ENCODE peak calls at places on chromosomes 13 and 19, in four cellular contexts. Z, D, M and Q are unnamed samples.

GRCh38 chr19:31342926-31343325 is 6.3 kb downstream of the TSHZ3 start:
- DNase-seq in M (no peak), D (no peak), Z (no peak), Q (no peak)

GRCh38 chr19:45153339-45154063 is 7.3 kb downstream of the NKPD1 start:
- DNase-seq in M (peak; percentile 40), D (peak; percentile 78), Z (peak; percentile 77), Q (peak; percentile 72)

GRCh38 chr19:35005256-35005977 is 5.3 kb downstream of the GRAMD1A start:
- DNase-seq in M (no peak), D (no peak), Z (no peak), Q (no peak)

GRCh38 chr13:44844786-44845185 is 144.5 kb downstream of the NUFIP1 start:
- DNase-seq in Z (no peak), M (no peak), D (no peak), Q (no peak)

GRCh38 chr13:114015608-114016295 is 41.9 kb upstream of the C13orf46 start:
- DNase-seq in M (peak; percentile 50), Z (no peak), D (no peak), Q (no peak)

GRCh38 chr13:111519490-111520170 is 199.2 kb downstream of the TEX29 start:
- DNase-seq in D (no peak), Z (no peak), M (no peak), Q (peak; percentile 20)

GRCh38 chr13:55069746-55070145 is 2041.1 kb downstream of the OLFM4 start:
- DNase-seq in Z (no peak), M (no peak), D (no peak), Q (no peak)

GRCh38 chr19:31312004-31312403 is 37.2 kb downstream of the TSHZ3 start:
- DNase-seq in D (no peak), Z (no peak), M (no peak), Q (no peak)

GRCh38 chr13:79485014-79485441 is 4.1 kb downstream of the NDFIP2 start:
- DNase-seq in D (no peak), M (no peak), Z (no peak), Q (no peak)

GRCh38 chr13:21777813-21778212 is 106.9 kb downstream of the FGF9 start:
- DNase-seq in D (no peak), Z (no peak), M (no peak), Q (no peak)

GRCh38 chr19:36771275-36772231 is 1.1 kb downstream of the ZNF850 start:
- DNase-seq in Z (peak; percentile 1), D (peak; percentile 78), M (peak; percentile 48), Q (peak; percentile 84)

GRCh38 chr19:10286803-10287737 is at the start of gene ICAM4:
- DNase-seq in D (peak; percentile 71), Z (no peak), M (peak; percentile 90), Q (peak; percentile 76)

GRCh38 chr19:45990113-45990728 is 5.0 kb upstream of the CCDC61 start:
- DNase-seq in D (no peak), M (no peak), Z (no peak), Q (no peak)

GRCh38 chr19:1654178-1654792 is 1.9 kb upstream of the TCF3 start:
- DNase-seq in D (no peak), M (no peak), Z (no peak), Q (no peak)

GRCh38 chr13:66933994-66934393 is 296.1 kb downstream of the PCDH9 start:
- DNase-seq in Z (no peak), M (no peak), D (no peak), Q (no peak)

GRCh38 chr13:33446821-33447481 is 161.4 kb upstream of the STARD13 start:
- DNase-seq in D (no peak), M (no peak), Z (no peak), Q (no peak)

GRCh38 chr13:110499621-110500281 is 61.8 kb downstream of the RAB20 start:
- DNase-seq in D (no peak), Z (no peak), M (no peak), Q (no peak)

GRCh38 chr19:52542984-52543664 is 15.7 kb downstream of the ZNF808 start:
- DNase-seq in M (no peak), D (no peak), Z (no peak), Q (no peak)

DNA sequence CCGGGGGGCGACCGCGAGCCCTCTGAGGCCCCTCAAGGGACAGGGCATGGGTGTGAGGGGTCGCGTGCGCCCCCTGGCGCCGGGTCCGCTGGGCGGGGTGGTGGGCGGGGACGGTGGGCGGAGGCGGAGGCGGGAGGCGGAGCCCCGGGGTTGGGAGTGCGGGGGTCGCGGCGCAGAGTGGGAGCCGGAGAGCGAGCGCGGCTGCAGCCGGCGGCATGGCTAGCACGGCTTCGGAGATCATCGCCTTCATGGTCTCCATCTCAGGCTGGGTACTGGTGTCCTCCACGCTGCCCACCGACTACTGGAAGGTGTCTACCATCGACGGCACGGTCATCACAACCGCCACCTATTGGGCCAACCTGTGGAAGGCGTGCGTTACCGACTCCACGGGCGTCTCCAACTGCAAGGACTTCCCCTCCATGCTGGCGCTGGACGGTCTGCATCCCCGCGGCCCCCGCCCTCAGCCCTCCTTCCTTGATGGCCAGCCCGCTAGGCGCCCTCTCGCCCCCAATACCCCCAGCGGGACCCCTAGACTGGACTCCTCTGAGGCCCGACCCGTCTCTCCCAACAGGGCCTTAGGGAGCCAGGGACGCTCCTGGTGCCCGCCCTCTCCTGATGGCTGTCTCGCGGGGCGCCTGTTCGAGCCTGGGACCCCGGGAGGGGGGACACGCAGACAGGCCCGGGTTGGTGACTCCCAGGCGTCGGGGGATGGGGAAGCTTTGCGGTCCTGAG is at the start of gene CLDN10:
- DNase-seq in M (no peak), D (peak; percentile 86), Z (peak; percentile 71), Q (peak; percentile 92)
- TF ChIP-seq CTCF in M (peak; percentile 26), D (peak; percentile 55), Z (peak; percentile 61), Q (peak; percentile 79)

GRCh38 chr13:99765869-99766268 is 205.7 kb downstream of the ZIC5 start:
- DNase-seq in Z (no peak), D (no peak), M (no peak), Q (no peak)

GRCh38 chr13:99768986-99769385 is 202.6 kb downstream of the ZIC5 start:
- DNase-seq in Z (no peak), M (no peak), D (no peak), Q (no peak)

DNA sequence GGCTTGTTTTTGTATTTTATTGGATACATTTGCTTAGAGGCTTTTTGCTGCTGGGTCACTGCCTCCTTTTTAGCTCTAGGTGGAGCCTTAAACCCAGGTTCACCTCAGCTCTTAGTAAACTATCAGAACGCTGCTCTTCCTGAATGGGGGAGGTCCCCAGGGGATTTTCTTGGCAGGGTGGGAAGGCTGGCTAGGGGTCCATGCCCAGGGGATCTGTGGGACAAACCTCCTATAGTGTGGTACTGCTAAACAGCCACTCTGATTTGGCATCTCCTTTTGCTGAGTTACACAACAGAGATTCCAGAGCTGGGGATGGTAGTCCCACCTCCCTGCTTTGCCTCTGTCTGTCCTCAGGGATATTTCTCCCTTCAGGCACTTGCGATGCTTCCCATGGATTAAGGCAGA is 204.9 kb downstream of the ZIC5 start:
- DNase-seq in D (peak; percentile 22), Z (no peak), M (no peak), Q (peak; percentile 61)
- TF ChIP-seq CTCF in D (peak; percentile 21), Z (peak; percentile 29), M (no peak), Q (peak; percentile 84)

GRCh38 chr13:73767747-73768315 is 366.4 kb downstream of the KLF12 start:
- DNase-seq in M (no peak), D (peak; percentile 29), Z (peak; percentile 3), Q (no peak)
- TF ChIP-seq CTCF in M (peak; percentile 32), D (peak; percentile 35), Z (peak; percentile 56), Q (peak; percentile 66)

GRCh38 chr19:5686647-5687359 is 3.3 kb upstream of the RPL36 start:
- DNase-seq in M (peak; percentile 100), Z (peak; percentile 100), D (peak; percentile 100), Q (peak; percentile 97)
- TF ChIP-seq CTCF in M (peak; percentile 90), Z (peak; percentile 79), D (peak; percentile 73), Q (peak; percentile 86)

DNA sequence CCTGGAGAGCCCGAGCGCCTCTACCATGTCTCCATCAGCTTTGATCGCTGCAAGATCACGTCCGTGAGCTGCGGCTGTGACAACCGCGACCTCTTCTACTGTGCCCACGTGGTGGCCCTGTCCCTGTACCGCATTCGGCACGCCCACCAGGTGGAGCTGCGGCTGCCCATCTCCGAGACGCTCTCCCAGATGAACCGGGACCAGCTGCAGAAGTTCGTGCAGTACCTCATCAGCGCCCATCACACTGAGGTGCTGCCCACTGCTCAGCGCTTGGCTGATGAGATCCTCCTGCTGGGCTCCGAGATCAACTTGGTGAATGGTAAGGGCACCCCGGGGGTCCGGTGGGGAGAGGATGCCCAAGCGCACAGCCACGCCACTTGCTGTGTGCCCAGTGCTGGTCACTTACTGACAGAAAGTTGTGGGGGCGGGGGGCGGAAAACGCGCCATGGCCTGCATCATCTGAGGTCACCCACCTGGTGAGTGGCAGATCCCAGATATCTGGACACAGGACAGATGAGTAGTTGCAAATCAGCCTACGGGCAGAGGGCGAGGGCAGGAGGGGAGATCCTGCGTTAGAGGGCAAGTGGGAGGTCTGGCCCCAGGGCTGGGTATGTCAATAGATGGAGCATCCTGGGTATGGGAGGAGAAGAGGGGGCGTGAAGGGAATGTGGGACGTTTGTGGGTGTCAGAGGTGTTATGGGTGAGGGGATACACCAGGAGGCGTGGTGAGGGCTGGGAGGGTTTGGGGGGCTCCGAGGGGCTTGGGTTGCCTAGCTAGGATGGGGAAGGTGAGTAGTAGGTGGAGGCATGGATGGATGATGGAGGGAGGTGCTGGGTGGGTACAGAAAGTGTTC is 9.8 kb downstream of the ZSWIM4 start:
- DNase-seq in M (peak; percentile 61), Z (no peak), D (peak; percentile 79), Q (peak; percentile 88)
- TF ChIP-seq CTCF in M (peak; percentile 62), Z (peak; percentile 44), D (peak; percentile 39), Q (peak; percentile 75)

GRCh38 chr19:50162988-50163387 is at the start of gene IZUMO2:
- DNase-seq in M (no peak), Z (no peak), D (peak; percentile 72), Q (peak; percentile 82)
- TF ChIP-seq CTCF in M (no peak), Z (no peak), D (no peak), Q (peak; percentile 30)

GRCh38 chr19:43767316-43767715 is 12.6 kb upstream of the SMG9 start:
- DNase-seq in Z (no peak), M (no peak), D (no peak), Q (no peak)

GRCh38 chr19:43765109-43765876 is 10.5 kb upstream of the SMG9 start:
- DNase-seq in Z (no peak), M (peak; percentile 32), D (no peak), Q (peak; percentile 60)

GRCh38 chr19:43768273-43769050 is 12.3 kb downstream of the KCNN4 start:
- DNase-seq in Z (no peak), M (no peak), D (no peak), Q (no peak)

GRCh38 chr19:43767818-43768217 is 13.0 kb downstream of the KCNN4 start:
- DNase-seq in D (no peak), Z (no peak), M (no peak), Q (no peak)

GRCh38 chr19:43766755-43767043 is 11.9 kb upstream of the SMG9 start:
- DNase-seq in M (no peak), D (no peak), Z (no peak), Q (no peak)
- TF ChIP-seq CTCF in M (no peak), D (peak; percentile 15), Z (no peak), Q (peak; percentile 7)

GRCh38 chr13:23320926-23321533 is 112.5 kb downstream of the SACS start:
- DNase-seq in Z (no peak), D (no peak), M (no peak), Q (no peak)
- TF ChIP-seq CTCF in Z (no peak), D (no peak), M (no peak), Q (no peak)